ENCODE peak calls at places on chromosome 13, in seven cellular contexts. Z is AG04450, F is lung, P is left lung, G is left ventricle myocardium inferior, B is mucosa of descending colon, S is aorta. Q is an unnamed sample.

GRCh38 chr13:114106991-114107685 is 25.3 kb downstream of the RASA3 start:
- DNase-seq in F (no peak), B (peak; percentile 23), Z (no peak), P (peak; percentile 31), S (peak; percentile 38), G (no peak), Q (peak; percentile 48)

GRCh38 chr13:98476106-98476505 is 100.8 kb downstream of the STK24 start:
- DNase-seq in F (no peak), S (no peak), G (no peak), P (no peak), B (no peak), Z (no peak), Q (no peak)

GRCh38 chr13:108657520-108657919 is 28.1 kb downstream of the MYO16 start:
- DNase-seq in P (no peak), Z (no peak), G (no peak), F (no peak), B (no peak), S (no peak), Q (no peak)

GRCh38 chr13:108835082-108835481 is 205.7 kb downstream of the MYO16 start:
- DNase-seq in F (no peak), G (no peak), Z (no peak), B (no peak), P (no peak), S (no peak), Q (no peak)

GRCh38 chr13:50715402-50716146 is 127.9 kb downstream of the DLEU7 start:
- DNase-seq in P (peak; percentile 80), S (peak; percentile 86), F (peak; percentile 45), B (peak; percentile 33), Z (no peak), G (peak; percentile 43), Q (peak; percentile 75)

GRCh38 chr13:94987869-94988268 is 275.5 kb upstream of the SOX21 start:
- DNase-seq in G (no peak), S (no peak), P (no peak), B (no peak), F (no peak), Z (no peak), Q (no peak)

GRCh38 chr13:110312669-110313031 is 5.6 kb downstream of the COL4A2 start:
- DNase-seq in F (no peak), S (no peak), B (no peak), P (no peak), Z (no peak), G (no peak), Q (no peak)

GRCh38 chr13:66553391-66553790 is 676.7 kb downstream of the PCDH9 start:
- DNase-seq in G (no peak), Z (no peak), F (no peak), B (no peak), S (no peak), P (no peak), Q (no peak)

GRCh38 chr13:79404985-79405384 is 1.1 kb downstream of the RBM26 start:
- DNase-seq in S (no peak), Z (no peak), G (no peak), B (no peak), P (no peak), F (no peak), Q (no peak)

GRCh38 chr13:64817721-64818120 is 2412.4 kb downstream of the PCDH9 start:
- DNase-seq in B (no peak), Z (no peak), F (no peak), G (no peak), P (no peak), S (no peak), Q (no peak)

GRCh38 chr13:91247768-91248167 is 99.7 kb upstream of the MIR17HG start:
- DNase-seq in Z (no peak), P (no peak), B (no peak), F (no peak), S (no peak), G (no peak), Q (no peak)

GRCh38 chr13:71378992-71379905 is 487.8 kb downstream of the DACH1 start:
- DNase-seq in P (no peak), F (no peak), Z (no peak), B (no peak), G (no peak), S (no peak), Q (no peak)

GRCh38 chr13:30129411-30129810 is 177.9 kb downstream of the KATNAL1 start:
- DNase-seq in P (no peak), Z (no peak), F (no peak), S (no peak), G (no peak), B (no peak), Q (no peak)

GRCh38 chr13:53137777-53138176 is 109.2 kb downstream of the OLFM4 start:
- DNase-seq in S (no peak), Z (peak; percentile 66), G (no peak), F (no peak), P (no peak), B (no peak), Q (no peak)

GRCh38 chr13:72656357-72656756 is 71.1 kb downstream of the MZT1 start:
- DNase-seq in F (no peak), S (no peak), B (no peak), P (no peak), G (no peak), Z (no peak), Q (no peak)

GRCh38 chr13:75635101-75635620 is 969 bp upstream of the LMO7 start:
- DNase-seq in G (no peak), B (peak; percentile 42), P (no peak), F (no peak), Z (no peak), S (peak; percentile 50), Q (no peak)

GRCh38 chr13:110278859-110279258 is 28.1 kb downstream of the COL4A1 start:
- DNase-seq in B (no peak), Z (no peak), G (no peak), S (no peak), F (no peak), P (no peak), Q (no peak)

GRCh38 chr13:18948012-18948663 is 233.5 kb downstream of the TUBA3C start:
- DNase-seq in F (no peak), Z (no peak), B (no peak), G (no peak), S (no peak), P (no peak), Q (no peak)

GRCh38 chr13:18948664-18949488 is 232.7 kb downstream of the TUBA3C start:
- DNase-seq in P (no peak), F (no peak), Z (no peak), G (no peak), S (peak; percentile 19), B (no peak), Q (peak; percentile 40)

GRCh38 chr13:18949489-18949761 is 232.2 kb downstream of the TUBA3C start:
- DNase-seq in Z (no peak), F (no peak), G (no peak), S (no peak), P (no peak), B (no peak), Q (no peak)

GRCh38 chr13:18946738-18947137 is 234.9 kb downstream of the TUBA3C start:
- DNase-seq in F (no peak), B (no peak), G (no peak), Z (no peak), S (no peak), P (no peak), Q (peak; percentile 23)

DNA sequence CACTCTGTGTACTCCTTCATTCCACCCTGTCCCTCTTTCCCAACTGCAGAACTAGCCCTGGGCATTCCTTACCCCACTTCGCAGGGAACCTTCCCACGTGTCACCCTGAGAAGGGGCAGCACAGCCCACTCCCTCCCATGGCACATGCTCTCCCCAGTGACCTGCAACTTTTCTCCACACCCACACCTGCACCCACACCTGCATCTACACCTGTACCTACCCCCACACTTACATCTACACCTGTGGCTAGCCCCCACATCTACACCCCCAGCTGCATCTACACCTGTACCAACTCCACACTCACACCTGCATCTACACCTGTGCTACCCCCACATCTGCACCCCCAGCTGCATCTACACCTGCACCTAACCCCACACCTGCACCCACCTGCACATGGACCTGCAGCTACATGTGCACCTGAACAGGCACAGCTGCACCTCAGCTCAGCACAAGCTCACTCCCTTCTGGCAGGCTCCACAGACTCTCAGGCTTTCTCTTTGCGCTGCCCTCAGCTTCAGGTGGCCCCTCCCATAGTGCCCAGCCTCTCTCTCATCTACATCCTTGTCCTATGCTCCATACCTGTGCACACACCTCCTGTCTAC is 234.1 kb downstream of the TUBA3C start:
- DNase-seq in F (no peak), G (no peak), B (no peak), Z (no peak), S (no peak), P (no peak), Q (peak; percentile 10)
- H3K9me3 ChIP-seq in F (peaks cover 5% of the 10 kb centered on the region), G (no peaks in the 10 kb centered on the region), B (peaks cover 70% of the 10 kb centered on the region), Z (peaks cover 82% of the 10 kb centered on the region), S (no peaks in the 10 kb centered on the region), P (peaks cover 6% of the 10 kb centered on the region), Q (no peaks in the 10 kb centered on the region)

GRCh38 chr13:28849441-28849840 is 29.3 kb downstream of the MTUS2 start:
- DNase-seq in Z (no peak), B (no peak), P (no peak), G (no peak), F (no peak), S (no peak), Q (no peak)
- H3K9me3 ChIP-seq in Z (no peaks in the 10 kb centered on the region), B (no peaks in the 10 kb centered on the region), P (no peaks in the 10 kb centered on the region), G (no peaks in the 10 kb centered on the region), F (peaks cover 5% of the 10 kb centered on the region), S (no peaks in the 10 kb centered on the region), Q (no peaks in the 10 kb centered on the region)

DNA sequence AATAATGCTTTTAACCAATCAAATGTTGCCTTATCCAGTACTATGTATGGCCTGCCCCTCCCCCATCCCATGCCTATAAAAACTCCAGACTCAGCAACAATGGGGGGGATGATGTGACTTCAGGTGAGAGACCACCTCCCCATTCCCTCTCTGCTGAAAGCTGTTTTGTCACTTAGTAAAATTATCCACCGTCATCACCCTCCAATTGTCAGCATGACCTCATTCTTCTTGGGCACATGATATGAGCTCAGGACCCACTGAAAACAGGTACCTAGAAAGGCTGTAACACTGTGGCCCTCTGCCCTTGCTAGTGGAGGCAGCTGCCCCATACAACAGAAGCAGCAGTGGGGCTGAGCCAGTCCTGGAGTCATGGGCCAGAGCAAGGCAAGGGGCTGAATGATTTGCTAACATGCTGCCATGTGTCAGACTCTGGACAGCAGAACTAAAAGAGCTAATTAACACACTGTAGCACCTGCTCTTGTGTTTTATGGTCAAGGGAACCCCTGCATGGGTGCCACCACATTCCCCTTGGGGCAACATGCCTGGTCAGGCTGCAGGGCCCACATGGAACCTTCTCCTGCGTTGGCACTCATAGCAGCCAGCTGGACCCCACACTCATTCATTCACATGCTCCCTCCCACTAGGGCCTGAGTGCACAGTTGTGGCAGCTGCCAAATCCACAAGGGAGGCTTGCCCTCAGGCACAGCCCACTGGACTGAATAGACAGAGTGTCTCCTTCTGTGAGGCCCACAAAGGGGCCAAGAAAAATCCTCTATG is 722.2 kb upstream of the PCDH20 start:
- DNase-seq in Z (no peak), F (no peak), P (no peak), B (no peak), G (no peak), S (no peak), Q (no peak)
- H3K9me3 ChIP-seq in Z (peaks cover 5% of the 10 kb centered on the region), F (peaks cover 3% of the 10 kb centered on the region), P (peaks cover 16% of the 10 kb centered on the region), B (peaks cover 27% of the 10 kb centered on the region), G (peaks cover 39% of the 10 kb centered on the region), S (no peaks in the 10 kb centered on the region), Q (peaks cover 2% of the 10 kb centered on the region)

DNA sequence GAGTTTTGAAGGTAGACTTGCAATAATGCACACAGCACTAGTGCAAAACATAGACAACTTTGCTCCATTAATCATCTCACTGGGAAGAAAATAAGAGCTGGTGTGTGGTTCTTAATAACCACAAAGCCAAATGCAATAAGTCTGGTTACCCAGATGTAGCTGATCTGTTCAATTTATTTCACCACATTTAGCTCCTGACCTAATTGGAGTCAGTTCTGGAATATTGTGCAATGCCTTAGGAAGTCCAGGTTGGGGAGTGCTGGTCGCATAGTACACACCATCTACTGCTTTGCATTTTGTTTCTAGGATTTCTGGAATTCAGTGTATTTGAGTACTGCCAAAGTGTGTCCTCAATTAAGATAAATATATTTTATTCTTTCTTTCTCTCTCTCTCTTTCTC is 483.3 kb upstream of the SPRY2 start:
- DNase-seq in G (no peak), B (no peak), F (no peak), P (no peak), Z (no peak), S (no peak), Q (no peak)
- H3K9me3 ChIP-seq in G (peaks cover 45% of the 10 kb centered on the region), B (peaks cover 10% of the 10 kb centered on the region), F (no peaks in the 10 kb centered on the region), P (peaks cover 25% of the 10 kb centered on the region), Z (no peaks in the 10 kb centered on the region), S (peaks cover 1% of the 10 kb centered on the region), Q (no peaks in the 10 kb centered on the region)

Q was measured in right cardiac atrium.